ENCODE peak calls at places on chromosomes 2 and 18, in ten cellular contexts. Z is B cell, T is IMR-90, K is choroid plexus epithelial cell, F is fibroblast of lung, R is dorsolateral prefrontal cortex, B is Peyer's patch, L is RWPE1, G is GM12865, U is endothelial cell. Q is an unnamed sample.

GRCh38 chr18:13439475-13439874 is 220.9 kb downstream of the LDLRAD4 start:
- DNase-seq in Z (no peak), T (no peak), K (no peak), F (no peak), R (no peak), B (no peak), L (no peak), G (no peak), U (no peak), Q (no peak)

GRCh38 chr2:8541636-8542035 is 140.2 kb upstream of the ID2 start:
- DNase-seq in Z (no peak), T (no peak), K (no peak), F (no peak), R (no peak), B (peak; percentile 14), L (no peak), G (no peak), U (no peak), Q (no peak)

GRCh38 chr18:55861266-55861665 is 273.3 kb upstream of the TCF4 start:
- DNase-seq in Z (no peak), T (peak; percentile 60), K (peak; percentile 75), F (peak; percentile 60), R (peak; percentile 69), B (no peak), L (no peak), G (no peak), U (peak; percentile 42), Q (peak; percentile 57)

GRCh38 chr18:7173216-7173615 is 55.6 kb upstream of the LAMA1 start:
- DNase-seq in Z (no peak), T (no peak), K (no peak), F (no peak), R (no peak), B (no peak), L (no peak), G (no peak), U (no peak), Q (no peak)

GRCh38 chr2:100789361-100789760 is 30.6 kb upstream of the NPAS2 start:
- DNase-seq in Z (no peak), T (no peak), K (no peak), F (no peak), R (no peak), B (no peak), L (no peak), G (no peak), U (no peak), Q (no peak)

GRCh38 chr2:231128541-231128940 is 3.7 kb upstream of the HTR2B start:
- DNase-seq in Z (no peak), T (no peak), K (no peak), F (no peak), R (no peak), B (no peak), L (no peak), G (no peak), U (no peak), Q (no peak)

GRCh38 chr2:95526360-95527341 is 42.1 kb upstream of the TRIM43B start:
- DNase-seq in Z (peak; percentile 60), T (peak; percentile 67), K (peak; percentile 70), F (peak; percentile 75), R (peak; percentile 72), B (peak; percentile 32), L (peak; percentile 40), G (peak; percentile 89), U (peak; percentile 68), Q (peak; percentile 71)

GRCh38 chr2:235419996-235420395 is 73.8 kb upstream of the AGAP1 start:
- DNase-seq in Z (no peak), T (no peak), K (no peak), F (no peak), R (no peak), B (no peak), L (no peak), G (no peak), U (no peak), Q (no peak)

GRCh38 chr2:215899111-215900074 is 114.0 kb downstream of the MREG start:
- DNase-seq in Z (no peak), T (peak; percentile 67), K (no peak), F (peak; percentile 75), R (no peak), B (no peak), L (no peak), G (no peak), U (no peak), Q (peak; percentile 32)

GRCh38 chr2:10668402-10669012 is 21.3 kb downstream of the NOL10 start:
- DNase-seq in Z (no peak), T (peak; percentile 69), K (peak; percentile 81), F (peak; percentile 78), R (no peak), B (no peak), L (peak; percentile 26), G (peak; percentile 75), U (peak; percentile 27), Q (peak; percentile 52)

DNA sequence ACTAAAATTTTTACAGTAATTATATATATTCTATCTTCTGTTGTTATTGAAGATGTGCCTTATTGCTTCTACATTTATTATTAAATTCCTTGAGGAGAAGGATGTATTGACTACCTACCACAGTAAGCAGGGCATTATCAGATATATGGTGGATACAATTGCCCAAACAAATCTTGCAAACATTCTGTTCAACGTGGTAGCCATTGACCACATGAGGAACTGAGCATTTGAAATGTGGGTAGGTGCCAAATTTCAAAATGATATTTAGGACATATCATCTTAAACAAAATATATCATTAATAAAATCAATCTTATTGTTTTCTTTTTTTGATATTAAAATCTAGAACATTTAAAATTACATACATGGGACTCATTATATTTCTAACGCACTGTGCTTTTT is 11.1 kb downstream of the SCN3A start:
- DNase-seq in Z (no peak), T (no peak), K (no peak), F (no peak), R (no peak), B (no peak), L (no peak), G (peak; percentile 27), U (no peak), Q (no peak)
- TF ChIP-seq CTCF in Z (no peak), T (no peak), K (no peak), F (no peak), R (no peak), B (no peak), L (no peak), G (no peak), U (no peak), Q (no peak)

DNA sequence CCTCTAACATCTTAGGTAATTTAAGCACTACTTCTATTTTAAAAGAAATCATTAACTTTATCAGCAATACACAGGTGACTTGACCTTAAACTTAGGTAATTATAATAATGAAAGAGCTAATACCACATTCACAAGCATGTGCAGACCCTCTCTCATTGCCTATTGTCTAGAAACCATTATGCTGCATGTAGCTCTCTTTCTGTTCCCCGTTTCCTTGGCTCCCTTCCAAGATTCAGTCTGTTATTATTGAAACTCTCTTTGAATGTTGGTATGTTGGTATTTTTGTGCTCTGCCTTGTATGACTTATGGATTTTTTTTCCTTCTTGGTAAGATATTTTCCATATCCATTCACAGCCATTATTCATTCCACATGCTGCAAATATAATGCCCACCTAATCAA is 201.2 kb downstream of the CDCA7 start:
- DNase-seq in Z (no peak), T (no peak), K (peak; percentile 67), F (peak; percentile 31), R (no peak), B (no peak), L (no peak), G (peak; percentile 27), U (no peak), Q (no peak)
- TF ChIP-seq CTCF in Z (no peak), T (no peak), K (no peak), F (no peak), R (no peak), B (no peak), L (no peak), G (no peak), U (no peak), Q (no peak)

DNA sequence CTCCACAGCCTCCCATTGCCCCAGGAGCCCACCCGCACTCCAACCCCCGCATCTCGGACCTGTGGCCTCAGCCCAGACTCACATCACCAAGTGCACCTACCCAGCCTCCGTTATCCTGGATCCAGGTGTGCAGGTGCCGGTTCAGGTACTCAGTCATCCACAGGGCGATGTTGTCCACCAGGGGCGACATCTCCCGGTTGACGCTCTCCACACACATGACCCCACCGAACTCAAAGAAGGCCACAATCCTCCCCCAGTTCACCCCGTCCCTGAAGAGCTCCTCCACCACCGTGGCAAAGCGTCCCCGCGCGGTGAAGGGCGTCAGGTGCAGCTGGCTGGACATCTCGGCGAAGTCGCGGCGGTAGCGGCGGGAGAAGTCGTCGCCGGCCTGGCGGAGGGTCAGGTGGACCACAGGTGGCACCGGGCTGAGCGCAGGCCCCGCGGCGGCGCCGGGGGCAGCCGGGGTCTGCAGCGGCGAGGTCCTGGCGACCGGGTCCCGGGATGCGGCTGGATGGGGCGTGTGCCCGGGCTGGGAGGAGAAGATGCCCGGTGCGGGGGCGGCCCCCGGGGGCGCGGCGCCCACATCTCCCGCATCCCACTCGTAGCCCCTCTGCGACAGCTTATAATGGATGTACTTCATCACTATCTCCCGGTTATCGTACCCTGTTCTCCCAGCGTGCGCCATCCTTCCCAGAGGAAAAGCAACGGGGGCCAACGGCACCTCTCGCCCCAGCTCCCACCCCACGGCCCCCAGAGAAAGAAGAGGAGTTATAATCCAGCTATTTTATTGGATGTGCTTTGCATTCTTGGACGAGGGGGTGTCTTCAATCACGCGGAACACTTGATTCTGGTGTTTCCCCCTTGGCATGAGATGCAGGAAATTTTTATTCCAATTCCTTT is 1.3 kb downstream of the BCL2 start:
- DNase-seq in Z (peak; percentile 89), T (no peak), K (peak; percentile 12), F (no peak), R (peak; percentile 48), B (peak; percentile 88), L (peak; percentile 14), G (peak; percentile 96), U (peak; percentile 68), Q (no peak)
- TF ChIP-seq CTCF in Z (peak; percentile 85), T (peak; percentile 35), K (peak; percentile 60), F (peak; percentile 62), R (peak; percentile 73), B (peak; percentile 90), L (peak; percentile 56), G (peak; percentile 95), U (peak; percentile 73), Q (peak; percentile 58)

GRCh38 chr2:204869142-204869823 is 324.0 kb downstream of the PARD3B start:
- DNase-seq in Z (no peak), T (peak; percentile 31), K (peak; percentile 50), F (no peak), R (no peak), B (no peak), L (no peak), G (no peak), U (no peak), Q (no peak)

GRCh38 chr2:204870053-204870452 is 324.8 kb downstream of the PARD3B start:
- DNase-seq in Z (no peak), T (no peak), K (no peak), F (no peak), R (no peak), B (no peak), L (no peak), G (no peak), U (no peak), Q (no peak)

DNA sequence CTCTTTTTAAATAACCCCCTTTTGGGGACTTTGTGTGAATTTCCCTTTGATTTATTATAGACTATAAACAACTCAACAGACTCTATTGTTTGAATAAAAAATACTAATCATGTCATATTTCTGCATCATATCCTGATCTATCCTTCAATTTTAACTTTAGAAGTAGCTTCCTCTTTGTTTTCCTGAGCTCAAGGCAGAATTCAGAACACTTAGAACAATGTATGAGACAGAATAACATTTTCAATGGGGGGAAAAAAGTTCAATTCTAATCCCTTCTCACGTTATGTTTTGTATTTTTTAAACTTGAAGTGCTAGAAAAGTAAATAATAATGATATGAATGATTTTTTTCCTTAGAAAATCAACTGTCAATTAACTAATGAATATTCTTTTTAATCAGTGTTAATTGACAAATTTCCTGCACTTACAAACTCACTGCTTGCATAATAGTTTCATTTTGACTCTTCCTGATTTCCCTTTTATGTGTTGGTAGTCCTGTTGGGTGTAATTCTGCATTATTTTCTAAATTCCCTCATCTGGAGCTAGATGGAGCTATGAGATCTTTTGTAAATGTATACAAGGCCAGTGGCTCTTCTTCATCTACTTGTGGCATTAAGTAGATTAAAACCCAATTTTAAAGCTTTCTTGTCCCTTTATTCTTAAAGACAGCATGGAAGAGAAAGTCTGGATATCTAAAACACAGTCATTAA is 326.1 kb downstream of the PARD3B start:
- DNase-seq in Z (no peak), T (peak; percentile 69), K (peak; percentile 76), F (peak; percentile 77), R (no peak), B (no peak), L (peak; percentile 12), G (peak; percentile 2), U (no peak), Q (peak; percentile 46)
- TF ChIP-seq CTCF in Z (no peak), T (peak; percentile 61), K (peak; percentile 50), F (peak; percentile 49), R (peak; percentile 56), B (no peak), L (no peak), G (no peak), U (no peak), Q (peak; percentile 69)